ENCODE peak calls at places on chromosome 1, in nine cellular contexts. M is tibial nerve, Z is heart left ventricle, R is osteoblast, C is DND-41, S is fibroblast of lung, F is neuronal stem cell, X is ovary, U is spleen. H is an unnamed sample.
A peak's percentile ranks its signal among the peaks of the same experiment; 100 is the strongest.

GRCh38 chr1:215118081-215118480 is 35.5 kb downstream of the KCNK2 start:
- DNase-seq in M (no peak), Z (no peak), R (no peak), C (no peak), S (peak; percentile 68), F (no peak), X (no peak), U (no peak), H (no peak)

GRCh38 chr1:152623203-152623844 is 421 bp upstream of the LCE3A start:
- DNase-seq in M (no peak), Z (no peak), R (peak; percentile 34), C (no peak), S (no peak), F (no peak), X (peak; percentile 54), U (no peak), H (no peak)

GRCh38 chr1:30104551-30104950 is 618.8 kb downstream of the MATN1 start:
- DNase-seq in M (no peak), Z (no peak), R (no peak), C (no peak), S (no peak), F (no peak), X (no peak), U (no peak), H (no peak)

GRCh38 chr1:8382608-8383525 is 65.0 kb downstream of the SLC45A1 start:
- DNase-seq in M (no peak), Z (no peak), R (no peak), C (no peak), S (no peak), F (no peak), X (no peak), U (no peak), H (no peak)

GRCh38 chr1:218249757-218250156 is 35.3 kb upstream of the RRP15 start:
- DNase-seq in M (no peak), Z (no peak), R (no peak), C (no peak), S (no peak), F (no peak), X (no peak), U (no peak), H (no peak)

GRCh38 chr1:18108313-18109057 is 887 bp downstream of the IGSF21 start:
- DNase-seq in M (no peak), Z (no peak), R (peak; percentile 72), C (no peak), S (no peak), F (no peak), X (no peak), U (no peak), H (no peak)

GRCh38 chr1:201673093-201673492 is 134.2 kb downstream of the NAV1 start:
- DNase-seq in M (no peak), Z (no peak), R (no peak), C (no peak), S (no peak), F (no peak), X (no peak), U (no peak), H (no peak)

GRCh38 chr1:58713841-58714240 is 14.0 kb upstream of the MYSM1 start:
- DNase-seq in M (no peak), Z (no peak), R (no peak), C (no peak), S (no peak), F (no peak), X (no peak), U (no peak), H (no peak)

GRCh38 chr1:83779565-83779964 is 219.4 kb downstream of the TTLL7 start:
- DNase-seq in M (no peak), Z (no peak), R (no peak), C (no peak), S (no peak), F (no peak), X (no peak), U (no peak), H (no peak)

GRCh38 chr1:107559881-107560280 is 405.1 kb downstream of the VAV3 start:
- DNase-seq in M (no peak), Z (no peak), R (no peak), C (no peak), S (peak; percentile 64), F (no peak), X (no peak), U (no peak), H (no peak)

GRCh38 chr1:92850019-92850418 is 18.2 kb downstream of the RPL5 start:
- DNase-seq in M (no peak), Z (no peak), R (no peak), C (no peak), S (no peak), F (no peak), X (no peak), U (no peak), H (no peak)

GRCh38 chr1:170125269-170125668 is 20.5 kb upstream of the NTMT2 start:
- DNase-seq in M (no peak), Z (no peak), R (no peak), C (no peak), S (no peak), F (no peak), X (no peak), U (no peak), H (no peak)

GRCh38 chr1:170122366-170122765 is 23.4 kb upstream of the NTMT2 start:
- DNase-seq in M (no peak), Z (no peak), R (no peak), C (no peak), S (no peak), F (no peak), X (no peak), U (no peak), H (no peak)

GRCh38 chr1:170131450-170131849 is 14.3 kb upstream of the NTMT2 start:
- DNase-seq in M (no peak), Z (no peak), R (peak; percentile 18), C (no peak), S (no peak), F (no peak), X (peak; percentile 36), U (no peak), H (no peak)

GRCh38 chr1:170131984-170132383 is 13.8 kb upstream of the NTMT2 start:
- DNase-seq in M (no peak), Z (no peak), R (no peak), C (no peak), S (no peak), F (no peak), X (no peak), U (no peak), H (no peak)

GRCh38 chr1:170126691-170127090 is 19.1 kb upstream of the NTMT2 start:
- DNase-seq in M (no peak), Z (no peak), R (peak; percentile 82), C (no peak), S (peak; percentile 91), F (peak; percentile 39), X (no peak), U (no peak), H (no peak)
- H3K4me1 ChIP-seq in M (peaks cover 4% of the 10 kb centered on the region), Z (no peaks in the 10 kb centered on the region), R (peaks cover 11% of the 10 kb centered on the region), C (no peaks in the 10 kb centered on the region), S (no peaks in the 10 kb centered on the region), F (no peaks in the 10 kb centered on the region), X (peaks cover 3% of the 10 kb centered on the region), U (no peaks in the 10 kb centered on the region), H (no peaks in the 10 kb centered on the region)

GRCh38 chr1:228405200-228405978 is 1.2 kb downstream of the TRIM11 start:
- DNase-seq in M (no peak), Z (no peak), R (peak; percentile 73), C (no peak), S (no peak), F (no peak), X (no peak), U (peak; percentile 67), H (no peak)
- H3K27ac ChIP-seq in M (peak overlapping the region; percentile 89), Z (no peak overlapping the region), R (no peak overlapping the region), C (peak overlapping the region; percentile 89), S (peak overlapping the region; percentile 78), F (no peak overlapping the region), X (no peak overlapping the region), U (peak overlapping the region; percentile 96), H (no peak overlapping the region)

DNA sequence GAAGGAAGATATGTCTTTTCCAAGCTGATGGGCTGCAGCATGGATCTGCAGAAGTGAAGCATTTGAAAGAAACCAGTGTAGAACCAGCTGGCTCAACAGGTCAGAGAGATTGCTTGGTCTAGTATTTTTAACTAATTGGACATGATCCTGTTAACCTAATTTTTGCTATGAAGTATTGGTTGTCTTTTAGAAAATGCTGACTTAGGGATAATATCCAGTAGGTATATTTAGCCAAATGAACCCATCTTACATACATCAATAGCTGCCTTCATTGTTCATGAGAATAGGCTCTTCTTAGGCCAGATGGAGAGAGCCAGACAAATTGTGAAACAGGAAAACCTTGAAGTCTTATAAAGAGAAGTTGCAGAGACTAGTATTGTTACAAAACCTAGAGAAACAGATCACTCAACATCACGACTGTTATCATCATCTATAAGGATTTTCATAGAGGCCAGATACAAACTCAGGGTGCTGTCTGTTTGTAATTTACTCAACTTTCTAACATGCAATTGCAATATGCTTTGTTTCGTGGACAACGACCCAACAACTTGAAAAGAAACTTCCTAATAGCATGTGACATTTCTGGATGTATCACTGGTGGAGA is 148.2 kb downstream of the DISC1 start:
- DNase-seq in M (no peak), Z (no peak), R (no peak), C (no peak), S (no peak), F (no peak), X (no peak), U (no peak), H (no peak)
- H3K4me1 ChIP-seq in M (peaks cover 39% of the 10 kb centered on the region), Z (peaks cover 15% of the 10 kb centered on the region), R (peaks cover 4% of the 10 kb centered on the region), C (no peaks in the 10 kb centered on the region), S (no peaks in the 10 kb centered on the region), F (no peaks in the 10 kb centered on the region), X (peaks cover 5% of the 10 kb centered on the region), U (no peaks in the 10 kb centered on the region), H (peaks cover 20% of the 10 kb centered on the region)

GRCh38 chr1:241612533-241613505 is 27.4 kb downstream of the CHML start:
- DNase-seq in M (no peak), Z (no peak), R (no peak), C (no peak), S (peak; percentile 92), F (no peak), X (no peak), U (no peak), H (no peak)

GRCh38 chr1:241610056-241610815 is 29.9 kb downstream of the CHML start:
- DNase-seq in M (no peak), Z (no peak), R (no peak), C (no peak), S (peak; percentile 30), F (peak; percentile 14), X (no peak), U (no peak), H (no peak)

GRCh38 chr1:241614144-241614543 is 26.0 kb downstream of the CHML start:
- DNase-seq in M (no peak), Z (no peak), R (no peak), C (no peak), S (peak; percentile 45), F (no peak), X (no peak), U (no peak), H (no peak)

GRCh38 chr1:241608379-241609033 is 31.7 kb downstream of the CHML start:
- DNase-seq in M (no peak), Z (no peak), R (no peak), C (no peak), S (peak; percentile 71), F (no peak), X (no peak), U (no peak), H (no peak)

DNA sequence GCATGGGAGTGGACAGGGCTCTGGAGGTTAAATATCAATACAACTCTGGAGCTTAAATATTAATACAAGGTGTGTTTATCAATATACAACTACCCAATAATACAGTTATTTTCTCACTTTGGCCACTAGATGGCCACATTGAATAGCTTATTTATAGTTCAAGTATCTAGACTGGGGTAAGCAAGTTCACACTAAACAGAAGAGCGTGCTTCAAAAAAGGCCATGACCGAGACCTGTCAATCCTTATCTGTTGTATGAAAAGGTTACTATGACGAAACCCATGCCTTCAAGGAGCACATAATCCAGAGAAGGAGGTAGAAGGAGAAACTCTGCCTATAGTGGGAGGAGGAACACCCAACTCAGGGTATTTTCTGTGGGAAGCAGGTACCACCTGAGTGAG is 29.1 kb downstream of the CHML start:
- DNase-seq in M (no peak), Z (no peak), R (no peak), C (no peak), S (peak; percentile 61), F (peak; percentile 27), X (no peak), U (no peak), H (no peak)
- H3K27ac ChIP-seq in M (no peak overlapping the region), Z (no peak overlapping the region), R (peak overlapping the region; percentile 91), C (no peak overlapping the region), S (no peak overlapping the region), F (no peak overlapping the region), X (no peak overlapping the region), U (no peak overlapping the region), H (no peak overlapping the region)

H was measured in thyroid gland.